ENCODE peak calls at places on chromosomes 13 and 19, in five cellular contexts. V is stimulated activated CD4-positive, alpha-beta T cell treated with anti-CD3 and anti-CD28 coated beads, Interleukin-15, amount 100 ng/mL, for 24 hours; U is nephron progenitor cell; Y is cardiac fibroblast; A is C1 segment of cervical spinal cord. S is an unnamed sample.

GRCh38 chr13:60583911-60584753 is 187.1 kb downstream of the TDRD3 start:
- DNase-seq in U (no peak), A (no peak), V (peak; percentile 15), Y (peak; percentile 72), S (peak; percentile 74)

GRCh38 chr19:4878491-4878968 is 11.1 kb upstream of the PLIN3 start:
- DNase-seq in Y (no peak), U (peak; percentile 33), V (peak; percentile 26), A (no peak), S (no peak)

GRCh38 chr13:80161219-80161618 is 179.7 kb downstream of the SPRY2 start:
- DNase-seq in U (no peak), Y (no peak), V (no peak), A (no peak), S (no peak)

GRCh38 chr13:20714563-20715339 is 11.3 kb downstream of the IL17D start:
- DNase-seq in V (no peak), Y (peak; percentile 96), U (no peak), A (no peak), S (no peak)

GRCh38 chr19:18086590-18087138 is at the start of gene IL12RB1:
- DNase-seq in A (peak; percentile 19), Y (no peak), U (no peak), V (peak; percentile 73), S (no peak)

GRCh38 chr19:53553865-53554791 is 16.2 kb downstream of the ZNF331 start:
- DNase-seq in Y (peak; percentile 95), V (peak; percentile 89), U (no peak), A (peak; percentile 57), S (peak; percentile 81)

GRCh38 chr19:53037101-53038097 is 7.1 kb upstream of the ERVV-2 start:
- DNase-seq in Y (peak; percentile 50), A (no peak), V (peak; percentile 10), U (peak; percentile 71), S (peak; percentile 33)

GRCh38 chr19:16143399-16144215 is at the start of gene HSH2D:
- DNase-seq in A (no peak), Y (no peak), V (peak; percentile 85), U (no peak), S (no peak)

GRCh38 chr13:46633416-46633815 is 80.4 kb downstream of the LRCH1 start:
- DNase-seq in A (no peak), Y (peak; percentile 66), U (no peak), V (no peak), S (peak; percentile 79)

GRCh38 chr19:32168606-32169005 is 176.8 kb upstream of the ZNF507 start:
- DNase-seq in V (no peak), U (no peak), Y (no peak), A (no peak), S (no peak)

GRCh38 chr19:9321338-9321737 is 2.6 kb upstream of the ZNF559 start:
- DNase-seq in Y (no peak), A (no peak), V (no peak), U (no peak), S (no peak)

GRCh38 chr19:50204811-50205675 is 1.6 kb downstream of the MYH14 start:
- DNase-seq in U (peak; percentile 84), A (no peak), V (peak; percentile 25), Y (no peak), S (no peak)

GRCh38 chr13:19737844-19738557 is 44.7 kb downstream of the PSPC1 start:
- DNase-seq in V (no peak), Y (no peak), U (no peak), A (no peak), S (peak; percentile 70)

GRCh38 chr19:658916-659839 is 3.8 kb downstream of the RNF126 start:
- DNase-seq in A (no peak), V (peak; percentile 38), Y (peak; percentile 42), U (no peak), S (no peak)

GRCh38 chr19:54262470-54262869 is 5.4 kb upstream of the LILRB5 start:
- DNase-seq in V (no peak), A (no peak), Y (no peak), U (no peak), S (no peak)

GRCh38 chr13:106344318-106344717 is 191.1 kb downstream of the EFNB2 start:
- DNase-seq in U (no peak), V (no peak), A (no peak), Y (no peak), S (peak; percentile 25)

GRCh38 chr13:91459485-91459884 is 61.1 kb downstream of the GPC5 start:
- DNase-seq in Y (no peak), V (no peak), A (no peak), U (no peak), S (no peak)

GRCh38 chr13:33696530-33696929 is 121.4 kb upstream of the RFC3 start:
- DNase-seq in V (no peak), U (no peak), A (no peak), Y (no peak), S (no peak)

GRCh38 chr19:31894451-31894850 is 451.0 kb upstream of the ZNF507 start:
- DNase-seq in U (no peak), A (no peak), V (no peak), Y (no peak), S (no peak)

GRCh38 chr19:55279773-55280643 is at the start of gene HSPBP1:
- DNase-seq in V (peak; percentile 96), U (peak; percentile 97), Y (peak; percentile 97), A (peak; percentile 97), S (peak; percentile 94)

GRCh38 chr19:50639121-50640112 is at the start of gene SYT3:
- DNase-seq in A (no peak), U (peak; percentile 79), Y (peak; percentile 58), V (peak; percentile 61), S (peak; percentile 2)